ENCODE peak calls at places on chromosome 1, in ten cellular contexts. O, H, F, C, S, L, R, W, J and E are unnamed samples.

GRCh38 chr1:1470626-1471388 is 758 bp upstream of the ATAD3B start:
- DNase-seq in O (no peak), H (no peak), F (no peak), C (no peak), S (peak), L (no peak), R (no peak), W (no peak), J (no peak), E (no peak)

GRCh38 chr1:116166011-116166571 is 54.9 kb downstream of the MAB21L3 start:
- DNase-seq in O (no peak), H (no peak), F (no peak), C (no peak), S (no peak), L (no peak), R (no peak), W (no peak), J (no peak), E (no peak)

GRCh38 chr1:116495534-116495933 is 75.3 kb downstream of the CD58 start:
- DNase-seq in O (no peak), H (no peak), F (no peak), C (no peak), S (no peak), L (no peak), R (no peak), W (no peak), J (no peak), E (no peak)

GRCh38 chr1:160987359-160988062 is 32.9 kb upstream of the ITLN2 start:
- DNase-seq in O (no peak), H (no peak), F (no peak), C (no peak), S (no peak), L (no peak), R (no peak), W (no peak), J (no peak), E (no peak)

GRCh38 chr1:65395887-65396612 is 24.4 kb upstream of the LEPR start:
- DNase-seq in O (no peak), H (peak), F (peak), C (peak), S (no peak), L (peak), R (peak), W (peak), J (no peak), E (no peak)

GRCh38 chr1:914253-914890 is 9.4 kb upstream of the SAMD11 start:
- DNase-seq in O (no peak), H (no peak), F (no peak), C (no peak), S (no peak), L (no peak), R (no peak), W (no peak), J (no peak), E (no peak)

GRCh38 chr1:230707732-230708630 is 5.9 kb downstream of the AGT start:
- DNase-seq in O (no peak), H (no peak), F (no peak), C (no peak), S (no peak), L (no peak), R (no peak), W (no peak), J (no peak), E (no peak)

GRCh38 chr1:26602378-26602959 is 72.9 kb downstream of the RPS6KA1 start:
- DNase-seq in O (no peak), H (peak), F (peak), C (peak), S (peak), L (peak), R (peak), W (peak), J (no peak), E (peak)

GRCh38 chr1:219144659-219145313 is 28.9 kb upstream of the LYPLAL1 start:
- DNase-seq in O (no peak), H (no peak), F (no peak), C (no peak), S (no peak), L (no peak), R (no peak), W (no peak), J (no peak), E (no peak)

GRCh38 chr1:88327391-88328267 is 356.4 kb upstream of the PKN2 start:
- DNase-seq in O (no peak), H (peak), F (peak), C (peak), S (no peak), L (peak), R (peak), W (peak), J (no peak), E (peak)